ENCODE peak calls at places on chromosomes 11 and 22, in four cellular contexts. One of them, this sample, is unnamed.

GRCh38 chr11:33893711-33894401 is 2.0 kb upstream of the LMO2 start:
- DNase-seq in GM19239: peak
- DNase-seq in RWPE1: no peak
- DNase-seq in anterior cingulate cortex: peak
- DNase-seq in this sample: no peak

GRCh38 chr11:57161351-57161750 is 20.4 kb upstream of the LRRC55 start:
- DNase-seq in GM19239: no peak
- DNase-seq in RWPE1: no peak
- DNase-seq in anterior cingulate cortex: no peak
- DNase-seq in this sample: no peak

GRCh38 chr11:6655020-6655789 is 404 bp downstream of the DCHS1 start:
- DNase-seq in GM19239: no peak
- DNase-seq in RWPE1: no peak
- DNase-seq in anterior cingulate cortex: no peak
- DNase-seq in this sample: no peak

GRCh38 chr22:39384750-39385480 is 14.7 kb upstream of the TAB1 start:
- DNase-seq in GM19239: no peak
- DNase-seq in RWPE1: no peak
- DNase-seq in anterior cingulate cortex: no peak
- DNase-seq in this sample: no peak

GRCh38 chr11:94776351-94777321 is 8.5 kb downstream of the AMOTL1 start:
- DNase-seq in GM19239: no peak
- DNase-seq in RWPE1: peak
- DNase-seq in anterior cingulate cortex: no peak
- DNase-seq in this sample: no peak

GRCh38 chr11:59097113-59097708 is 9.8 kb upstream of the FAM111B start:
- DNase-seq in GM19239: no peak
- DNase-seq in RWPE1: peak
- DNase-seq in anterior cingulate cortex: peak
- DNase-seq in this sample: no peak

GRCh38 chr11:73852049-73852448 is 24.6 kb downstream of the COA4 start:
- DNase-seq in GM19239: no peak
- DNase-seq in RWPE1: no peak
- DNase-seq in anterior cingulate cortex: no peak
- DNase-seq in this sample: no peak

GRCh38 chr11:131064373-131064991 is 148.2 kb upstream of the SNX19 start:
- DNase-seq in GM19239: peak
- DNase-seq in RWPE1: peak
- DNase-seq in anterior cingulate cortex: peak
- DNase-seq in this sample: no peak

GRCh38 chr11:128625316-128625715 is 38.0 kb upstream of the ETS1 start:
- DNase-seq in GM19239: no peak
- DNase-seq in RWPE1: no peak
- DNase-seq in anterior cingulate cortex: no peak
- DNase-seq in this sample: no peak

GRCh38 chr11:34426766-34427170 is 12.0 kb upstream of the CAT start:
- DNase-seq in GM19239: no peak
- DNase-seq in RWPE1: no peak
- DNase-seq in anterior cingulate cortex: no peak
- DNase-seq in this sample: no peak

GRCh38 chr11:101082813-101083212 is 46.8 kb downstream of the PGR start:
- DNase-seq in GM19239: no peak
- DNase-seq in RWPE1: no peak
- DNase-seq in anterior cingulate cortex: no peak
- DNase-seq in this sample: no peak

GRCh38 chr11:20131744-20132666 is 28.3 kb downstream of the DBX1 start:
- DNase-seq in GM19239: no peak
- DNase-seq in RWPE1: peak
- DNase-seq in anterior cingulate cortex: peak
- DNase-seq in this sample: peak

GRCh38 chr11:5197538-5197937 is 2.9 kb downstream of the OR51V1 start:
- DNase-seq in GM19239: no peak
- DNase-seq in RWPE1: no peak
- DNase-seq in anterior cingulate cortex: no peak
- DNase-seq in this sample: no peak

GRCh38 chr11:67369801-67370284 is 3.6 kb downstream of the CLCF1 start:
- DNase-seq in GM19239: no peak
- DNase-seq in RWPE1: no peak
- DNase-seq in anterior cingulate cortex: no peak
- DNase-seq in this sample: no peak

GRCh38 chr11:86698634-86699033 is 26.2 kb upstream of the ME3 start:
- DNase-seq in GM19239: no peak
- DNase-seq in RWPE1: no peak
- DNase-seq in anterior cingulate cortex: no peak
- DNase-seq in this sample: no peak

GRCh38 chr11:7638710-7639642 is 34.3 kb downstream of the CYB5R2 start:
- DNase-seq in GM19239: peak
- DNase-seq in RWPE1: no peak
- DNase-seq in anterior cingulate cortex: no peak
- DNase-seq in this sample: no peak

GRCh38 chr11:96065379-96065778 is 141.5 kb upstream of the MTMR2 start:
- DNase-seq in GM19239: no peak
- DNase-seq in RWPE1: no peak
- DNase-seq in anterior cingulate cortex: no peak
- DNase-seq in this sample: no peak

GRCh38 chr11:96331556-96332168 is 11.3 kb downstream of the MAML2 start:
- DNase-seq in GM19239: no peak
- DNase-seq in RWPE1: no peak
- DNase-seq in anterior cingulate cortex: no peak
- DNase-seq in this sample: no peak

This sample was measured in keratinocyte.